ENCODE peak calls at places on chromosomes 16 and 17, in eight cellular contexts. One of them, this sample, is unnamed.

GRCh38 chr17:13671771-13672170 is 70.0 kb upstream of the HS3ST3A1 start:
- DNase-seq in stimulated activated CD8-positive, alpha-beta memory T cell treated with anti-CD3 and anti-CD28 coated beads, Interleukin-12 subunit alpha, Interleukin-12 subunit beta, amount 100 ng/mL, for 4 hours: no peak
- DNase-seq in stimulated activated CD4-positive, alpha-beta T cell treated with anti-CD3 and anti-CD28 coated beads, Interleukin-4, amount 100 ng/mL, for 4 hours: no peak
- DNase-seq in left cardiac atrium: no peak
- DNase-seq in NCI-H748 treated with DMSO at 0.1 percent for 48 hours: no peak
- DNase-seq in activated CD8-positive, alpha-beta T cell treated with anti-CD3 and anti-CD28 coated beads for 36 hours: peak; percentile 20
- DNase-seq in NCI-H774: no peak
- DNase-seq in GM04504: no peak
- DNase-seq in this sample: no peak

GRCh38 chr17:44981221-44981968 is 13.3 kb upstream of the C1QL1 start:
- DNase-seq in stimulated activated CD4-positive, alpha-beta T cell treated with anti-CD3 and anti-CD28 coated beads, Interleukin-4, amount 100 ng/mL, for 4 hours: no peak
- DNase-seq in left cardiac atrium: no peak
- DNase-seq in NCI-H774: peak; percentile 21
- DNase-seq in stimulated activated CD8-positive, alpha-beta memory T cell treated with anti-CD3 and anti-CD28 coated beads, Interleukin-12 subunit alpha, Interleukin-12 subunit beta, amount 100 ng/mL, for 4 hours: no peak
- DNase-seq in NCI-H748 treated with DMSO at 0.1 percent for 48 hours: no peak
- DNase-seq in GM04504: no peak
- DNase-seq in activated CD8-positive, alpha-beta T cell treated with anti-CD3 and anti-CD28 coated beads for 36 hours: no peak
- DNase-seq in this sample: no peak

GRCh38 chr16:56519459-56520250 is at the start of gene BBS2:
- DNase-seq in activated CD8-positive, alpha-beta T cell treated with anti-CD3 and anti-CD28 coated beads for 36 hours: peak; percentile 85
- DNase-seq in NCI-H748 treated with DMSO at 0.1 percent for 48 hours: peak; percentile 48
- DNase-seq in GM04504: peak; percentile 57
- DNase-seq in stimulated activated CD4-positive, alpha-beta T cell treated with anti-CD3 and anti-CD28 coated beads, Interleukin-4, amount 100 ng/mL, for 4 hours: peak; percentile 92
- DNase-seq in stimulated activated CD8-positive, alpha-beta memory T cell treated with anti-CD3 and anti-CD28 coated beads, Interleukin-12 subunit alpha, Interleukin-12 subunit beta, amount 100 ng/mL, for 4 hours: peak; percentile 87
- DNase-seq in left cardiac atrium: peak; percentile 94
- DNase-seq in NCI-H774: peak; percentile 88
- DNase-seq in this sample: peak; percentile 94

GRCh38 chr17:49513616-49514373 is 18.7 kb downstream of the NGFR start:
- DNase-seq in left cardiac atrium: peak; percentile 67
- DNase-seq in activated CD8-positive, alpha-beta T cell treated with anti-CD3 and anti-CD28 coated beads for 36 hours: no peak
- DNase-seq in GM04504: no peak
- DNase-seq in stimulated activated CD8-positive, alpha-beta memory T cell treated with anti-CD3 and anti-CD28 coated beads, Interleukin-12 subunit alpha, Interleukin-12 subunit beta, amount 100 ng/mL, for 4 hours: no peak
- DNase-seq in NCI-H774: no peak
- DNase-seq in stimulated activated CD4-positive, alpha-beta T cell treated with anti-CD3 and anti-CD28 coated beads, Interleukin-4, amount 100 ng/mL, for 4 hours: no peak
- DNase-seq in NCI-H748 treated with DMSO at 0.1 percent for 48 hours: no peak
- DNase-seq in this sample: no peak

GRCh38 chr17:1769826-1770477 is 8.1 kb downstream of the SERPINF1 start:
- DNase-seq in stimulated activated CD8-positive, alpha-beta memory T cell treated with anti-CD3 and anti-CD28 coated beads, Interleukin-12 subunit alpha, Interleukin-12 subunit beta, amount 100 ng/mL, for 4 hours: no peak
- DNase-seq in stimulated activated CD4-positive, alpha-beta T cell treated with anti-CD3 and anti-CD28 coated beads, Interleukin-4, amount 100 ng/mL, for 4 hours: no peak
- DNase-seq in GM04504: no peak
- DNase-seq in NCI-H748 treated with DMSO at 0.1 percent for 48 hours: no peak
- DNase-seq in left cardiac atrium: no peak
- DNase-seq in activated CD8-positive, alpha-beta T cell treated with anti-CD3 and anti-CD28 coated beads for 36 hours: peak; percentile 57
- DNase-seq in NCI-H774: no peak
- DNase-seq in this sample: no peak

GRCh38 chr17:76353004-76353598 is 615 bp downstream of the PRPSAP1 start:
- DNase-seq in left cardiac atrium: peak; percentile 35
- DNase-seq in GM04504: no peak
- DNase-seq in NCI-H748 treated with DMSO at 0.1 percent for 48 hours: no peak
- DNase-seq in stimulated activated CD8-positive, alpha-beta memory T cell treated with anti-CD3 and anti-CD28 coated beads, Interleukin-12 subunit alpha, Interleukin-12 subunit beta, amount 100 ng/mL, for 4 hours: no peak
- DNase-seq in stimulated activated CD4-positive, alpha-beta T cell treated with anti-CD3 and anti-CD28 coated beads, Interleukin-4, amount 100 ng/mL, for 4 hours: no peak
- DNase-seq in activated CD8-positive, alpha-beta T cell treated with anti-CD3 and anti-CD28 coated beads for 36 hours: peak; percentile 28
- DNase-seq in NCI-H774: no peak
- DNase-seq in this sample: peak; percentile 58

GRCh38 chr17:51435641-51436091 is 175.3 kb downstream of the UTP18 start:
- DNase-seq in stimulated activated CD4-positive, alpha-beta T cell treated with anti-CD3 and anti-CD28 coated beads, Interleukin-4, amount 100 ng/mL, for 4 hours: peak; percentile 26
- DNase-seq in NCI-H774: peak; percentile 93
- DNase-seq in NCI-H748 treated with DMSO at 0.1 percent for 48 hours: peak; percentile 85
- DNase-seq in GM04504: no peak
- DNase-seq in stimulated activated CD8-positive, alpha-beta memory T cell treated with anti-CD3 and anti-CD28 coated beads, Interleukin-12 subunit alpha, Interleukin-12 subunit beta, amount 100 ng/mL, for 4 hours: no peak
- DNase-seq in activated CD8-positive, alpha-beta T cell treated with anti-CD3 and anti-CD28 coated beads for 36 hours: peak; percentile 47
- DNase-seq in left cardiac atrium: peak; percentile 63
- DNase-seq in this sample: peak; percentile 21

GRCh38 chr17:38922538-38923291 is 2.7 kb upstream of the LASP1NB start:
- DNase-seq in activated CD8-positive, alpha-beta T cell treated with anti-CD3 and anti-CD28 coated beads for 36 hours: no peak
- DNase-seq in stimulated activated CD8-positive, alpha-beta memory T cell treated with anti-CD3 and anti-CD28 coated beads, Interleukin-12 subunit alpha, Interleukin-12 subunit beta, amount 100 ng/mL, for 4 hours: no peak
- DNase-seq in NCI-H748 treated with DMSO at 0.1 percent for 48 hours: no peak
- DNase-seq in GM04504: peak; percentile 35
- DNase-seq in NCI-H774: no peak
- DNase-seq in stimulated activated CD4-positive, alpha-beta T cell treated with anti-CD3 and anti-CD28 coated beads, Interleukin-4, amount 100 ng/mL, for 4 hours: no peak
- DNase-seq in left cardiac atrium: peak; percentile 83
- DNase-seq in this sample: no peak

GRCh38 chr17:385195-385835 is 32.7 kb upstream of the RPH3AL start:
- DNase-seq in stimulated activated CD8-positive, alpha-beta memory T cell treated with anti-CD3 and anti-CD28 coated beads, Interleukin-12 subunit alpha, Interleukin-12 subunit beta, amount 100 ng/mL, for 4 hours: no peak
- DNase-seq in NCI-H748 treated with DMSO at 0.1 percent for 48 hours: no peak
- DNase-seq in activated CD8-positive, alpha-beta T cell treated with anti-CD3 and anti-CD28 coated beads for 36 hours: peak; percentile 12
- DNase-seq in left cardiac atrium: peak; percentile 84
- DNase-seq in NCI-H774: no peak
- DNase-seq in GM04504: no peak
- DNase-seq in stimulated activated CD4-positive, alpha-beta T cell treated with anti-CD3 and anti-CD28 coated beads, Interleukin-4, amount 100 ng/mL, for 4 hours: peak; percentile 15
- DNase-seq in this sample: no peak

GRCh38 chr17:82000803-82001649 is 21.7 kb downstream of the CENPX start:
- DNase-seq in NCI-H748 treated with DMSO at 0.1 percent for 48 hours: no peak
- DNase-seq in NCI-H774: no peak
- DNase-seq in left cardiac atrium: no peak
- DNase-seq in GM04504: no peak
- DNase-seq in activated CD8-positive, alpha-beta T cell treated with anti-CD3 and anti-CD28 coated beads for 36 hours: no peak
- DNase-seq in stimulated activated CD4-positive, alpha-beta T cell treated with anti-CD3 and anti-CD28 coated beads, Interleukin-4, amount 100 ng/mL, for 4 hours: no peak
- DNase-seq in stimulated activated CD8-positive, alpha-beta memory T cell treated with anti-CD3 and anti-CD28 coated beads, Interleukin-12 subunit alpha, Interleukin-12 subunit beta, amount 100 ng/mL, for 4 hours: no peak
- DNase-seq in this sample: no peak

GRCh38 chr17:40355123-40355803 is 9.3 kb downstream of the GJD3 start:
- DNase-seq in stimulated activated CD4-positive, alpha-beta T cell treated with anti-CD3 and anti-CD28 coated beads, Interleukin-4, amount 100 ng/mL, for 4 hours: peak; percentile 77
- DNase-seq in NCI-H748 treated with DMSO at 0.1 percent for 48 hours: no peak
- DNase-seq in NCI-H774: peak; percentile 32
- DNase-seq in GM04504: no peak
- DNase-seq in stimulated activated CD8-positive, alpha-beta memory T cell treated with anti-CD3 and anti-CD28 coated beads, Interleukin-12 subunit alpha, Interleukin-12 subunit beta, amount 100 ng/mL, for 4 hours: peak; percentile 51
- DNase-seq in left cardiac atrium: peak; percentile 78
- DNase-seq in activated CD8-positive, alpha-beta T cell treated with anti-CD3 and anti-CD28 coated beads for 36 hours: peak; percentile 84
- DNase-seq in this sample: peak; percentile 84

GRCh38 chr17:44014437-44015172 is at the start of gene TMEM101:
- DNase-seq in left cardiac atrium: peak; percentile 92
- DNase-seq in NCI-H748 treated with DMSO at 0.1 percent for 48 hours: peak; percentile 87
- DNase-seq in NCI-H774: peak; percentile 92
- DNase-seq in activated CD8-positive, alpha-beta T cell treated with anti-CD3 and anti-CD28 coated beads for 36 hours: peak; percentile 94
- DNase-seq in stimulated activated CD8-positive, alpha-beta memory T cell treated with anti-CD3 and anti-CD28 coated beads, Interleukin-12 subunit alpha, Interleukin-12 subunit beta, amount 100 ng/mL, for 4 hours: peak; percentile 73
- DNase-seq in GM04504: peak; percentile 84
- DNase-seq in stimulated activated CD4-positive, alpha-beta T cell treated with anti-CD3 and anti-CD28 coated beads, Interleukin-4, amount 100 ng/mL, for 4 hours: peak; percentile 77
- DNase-seq in this sample: peak; percentile 96

GRCh38 chr16:70701036-70701435 is 15.2 kb upstream of the MTSS2 start:
- DNase-seq in stimulated activated CD4-positive, alpha-beta T cell treated with anti-CD3 and anti-CD28 coated beads, Interleukin-4, amount 100 ng/mL, for 4 hours: no peak
- DNase-seq in NCI-H774: no peak
- DNase-seq in stimulated activated CD8-positive, alpha-beta memory T cell treated with anti-CD3 and anti-CD28 coated beads, Interleukin-12 subunit alpha, Interleukin-12 subunit beta, amount 100 ng/mL, for 4 hours: no peak
- DNase-seq in NCI-H748 treated with DMSO at 0.1 percent for 48 hours: no peak
- DNase-seq in left cardiac atrium: no peak
- DNase-seq in GM04504: no peak
- DNase-seq in activated CD8-positive, alpha-beta T cell treated with anti-CD3 and anti-CD28 coated beads for 36 hours: no peak
- DNase-seq in this sample: no peak

GRCh38 chr17:79438936-79439335 is 171.9 kb downstream of the RBFOX3 start:
- DNase-seq in NCI-H774: no peak
- DNase-seq in activated CD8-positive, alpha-beta T cell treated with anti-CD3 and anti-CD28 coated beads for 36 hours: no peak
- DNase-seq in NCI-H748 treated with DMSO at 0.1 percent for 48 hours: no peak
- DNase-seq in stimulated activated CD4-positive, alpha-beta T cell treated with anti-CD3 and anti-CD28 coated beads, Interleukin-4, amount 100 ng/mL, for 4 hours: no peak
- DNase-seq in left cardiac atrium: no peak
- DNase-seq in stimulated activated CD8-positive, alpha-beta memory T cell treated with anti-CD3 and anti-CD28 coated beads, Interleukin-12 subunit alpha, Interleukin-12 subunit beta, amount 100 ng/mL, for 4 hours: no peak
- DNase-seq in GM04504: no peak
- DNase-seq in this sample: no peak

GRCh38 chr16:66043326-66043725 is 323.2 kb upstream of the CDH5 start:
- DNase-seq in left cardiac atrium: no peak
- DNase-seq in stimulated activated CD4-positive, alpha-beta T cell treated with anti-CD3 and anti-CD28 coated beads, Interleukin-4, amount 100 ng/mL, for 4 hours: no peak
- DNase-seq in NCI-H774: no peak
- DNase-seq in NCI-H748 treated with DMSO at 0.1 percent for 48 hours: no peak
- DNase-seq in activated CD8-positive, alpha-beta T cell treated with anti-CD3 and anti-CD28 coated beads for 36 hours: no peak
- DNase-seq in stimulated activated CD8-positive, alpha-beta memory T cell treated with anti-CD3 and anti-CD28 coated beads, Interleukin-12 subunit alpha, Interleukin-12 subunit beta, amount 100 ng/mL, for 4 hours: no peak
- DNase-seq in GM04504: no peak
- DNase-seq in this sample: no peak

GRCh38 chr17:64262422-64263260 is at the start of gene TEX2:
- DNase-seq in NCI-H774: peak; percentile 51
- DNase-seq in stimulated activated CD4-positive, alpha-beta T cell treated with anti-CD3 and anti-CD28 coated beads, Interleukin-4, amount 100 ng/mL, for 4 hours: peak; percentile 52
- DNase-seq in activated CD8-positive, alpha-beta T cell treated with anti-CD3 and anti-CD28 coated beads for 36 hours: peak; percentile 77
- DNase-seq in left cardiac atrium: peak; percentile 64
- DNase-seq in stimulated activated CD8-positive, alpha-beta memory T cell treated with anti-CD3 and anti-CD28 coated beads, Interleukin-12 subunit alpha, Interleukin-12 subunit beta, amount 100 ng/mL, for 4 hours: peak; percentile 34
- DNase-seq in NCI-H748 treated with DMSO at 0.1 percent for 48 hours: peak; percentile 33
- DNase-seq in GM04504: no peak
- DNase-seq in this sample: peak; percentile 53

GRCh38 chr17:37392024-37392590 is 14.5 kb downstream of the ACACA start:
- DNase-seq in stimulated activated CD8-positive, alpha-beta memory T cell treated with anti-CD3 and anti-CD28 coated beads, Interleukin-12 subunit alpha, Interleukin-12 subunit beta, amount 100 ng/mL, for 4 hours: no peak
- DNase-seq in GM04504: no peak
- DNase-seq in stimulated activated CD4-positive, alpha-beta T cell treated with anti-CD3 and anti-CD28 coated beads, Interleukin-4, amount 100 ng/mL, for 4 hours: no peak
- DNase-seq in NCI-H774: no peak
- DNase-seq in left cardiac atrium: no peak
- DNase-seq in activated CD8-positive, alpha-beta T cell treated with anti-CD3 and anti-CD28 coated beads for 36 hours: no peak
- DNase-seq in NCI-H748 treated with DMSO at 0.1 percent for 48 hours: no peak
- DNase-seq in this sample: peak; percentile 62

GRCh38 chr16:66380421-66380820 is 13.9 kb downstream of the CDH5 start:
- DNase-seq in NCI-H774: no peak
- DNase-seq in NCI-H748 treated with DMSO at 0.1 percent for 48 hours: no peak
- DNase-seq in stimulated activated CD4-positive, alpha-beta T cell treated with anti-CD3 and anti-CD28 coated beads, Interleukin-4, amount 100 ng/mL, for 4 hours: no peak
- DNase-seq in stimulated activated CD8-positive, alpha-beta memory T cell treated with anti-CD3 and anti-CD28 coated beads, Interleukin-12 subunit alpha, Interleukin-12 subunit beta, amount 100 ng/mL, for 4 hours: no peak
- DNase-seq in activated CD8-positive, alpha-beta T cell treated with anti-CD3 and anti-CD28 coated beads for 36 hours: no peak
- DNase-seq in GM04504: no peak
- DNase-seq in left cardiac atrium: no peak
- DNase-seq in this sample: no peak

GRCh38 chr17:74335529-74336062 is 9.6 kb downstream of the KIF19 start:
- DNase-seq in GM04504: no peak
- DNase-seq in stimulated activated CD4-positive, alpha-beta T cell treated with anti-CD3 and anti-CD28 coated beads, Interleukin-4, amount 100 ng/mL, for 4 hours: no peak
- DNase-seq in activated CD8-positive, alpha-beta T cell treated with anti-CD3 and anti-CD28 coated beads for 36 hours: no peak
- DNase-seq in NCI-H774: no peak
- DNase-seq in left cardiac atrium: no peak
- DNase-seq in stimulated activated CD8-positive, alpha-beta memory T cell treated with anti-CD3 and anti-CD28 coated beads, Interleukin-12 subunit alpha, Interleukin-12 subunit beta, amount 100 ng/mL, for 4 hours: no peak
- DNase-seq in NCI-H748 treated with DMSO at 0.1 percent for 48 hours: no peak
- DNase-seq in this sample: no peak

GRCh38 chr17:28949185-28950016 is 1.9 kb downstream of the PHF12 start:
- DNase-seq in left cardiac atrium: peak; percentile 69
- DNase-seq in activated CD8-positive, alpha-beta T cell treated with anti-CD3 and anti-CD28 coated beads for 36 hours: peak; percentile 85
- DNase-seq in NCI-H774: peak; percentile 23
- DNase-seq in stimulated activated CD4-positive, alpha-beta T cell treated with anti-CD3 and anti-CD28 coated beads, Interleukin-4, amount 100 ng/mL, for 4 hours: peak; percentile 62
- DNase-seq in stimulated activated CD8-positive, alpha-beta memory T cell treated with anti-CD3 and anti-CD28 coated beads, Interleukin-12 subunit alpha, Interleukin-12 subunit beta, amount 100 ng/mL, for 4 hours: peak; percentile 45
- DNase-seq in NCI-H748 treated with DMSO at 0.1 percent for 48 hours: peak; percentile 37
- DNase-seq in GM04504: no peak
- DNase-seq in this sample: peak; percentile 54

GRCh38 chr16:87418216-87418615 is 26.1 kb downstream of the MAP1LC3B start:
- DNase-seq in stimulated activated CD4-positive, alpha-beta T cell treated with anti-CD3 and anti-CD28 coated beads, Interleukin-4, amount 100 ng/mL, for 4 hours: no peak
- DNase-seq in left cardiac atrium: no peak
- DNase-seq in NCI-H774: no peak
- DNase-seq in GM04504: no peak
- DNase-seq in stimulated activated CD8-positive, alpha-beta memory T cell treated with anti-CD3 and anti-CD28 coated beads, Interleukin-12 subunit alpha, Interleukin-12 subunit beta, amount 100 ng/mL, for 4 hours: no peak
- DNase-seq in activated CD8-positive, alpha-beta T cell treated with anti-CD3 and anti-CD28 coated beads for 36 hours: no peak
- DNase-seq in NCI-H748 treated with DMSO at 0.1 percent for 48 hours: no peak
- DNase-seq in this sample: no peak